ENCODE peak calls at places on chromosomes 5 and 9, in four cellular contexts. O is SK-N-SH, J is HepG2, K is K562. Q is an unnamed sample.

GRCh38 chr9:133476941-133477340 is 2.0 kb downstream of the SLC2A6 start:
- DNase-seq in J (no peak), O (no peak), K (no peak), Q (no peak)

GRCh38 chr5:32760091-32760509 is 49.0 kb downstream of the NPR3 start:
- DNase-seq in O (no peak), K (no peak), J (peak), Q (no peak)

GRCh38 chr9:125878241-125878640 is 131.1 kb downstream of the PBX3 start:
- DNase-seq in K (no peak), O (no peak), J (no peak), Q (no peak)

GRCh38 chr9:135998410-135999071 is 37.4 kb upstream of the UBAC1 start:
- DNase-seq in O (no peak), K (no peak), J (no peak), Q (no peak)

GRCh38 chr5:162325143-162325727 is 257.7 kb downstream of the GABRG2 start:
- DNase-seq in J (no peak), O (no peak), K (no peak), Q (no peak)

GRCh38 chr9:135673941-135674340 is 10.8 kb downstream of the LCN9 start:
- DNase-seq in K (no peak), O (no peak), J (no peak), Q (no peak)

GRCh38 chr9:126417007-126417406 is 90.4 kb downstream of the MVB12B start:
- DNase-seq in J (no peak), O (no peak), K (no peak), Q (peak)

GRCh38 chr5:141597394-141597793 is 21.4 kb downstream of the DIAPH1 start:
- DNase-seq in K (no peak), J (no peak), O (no peak), Q (no peak)

GRCh38 chr5:42810905-42811590 is 644 bp downstream of the SELENOP start:
- DNase-seq in K (no peak), J (no peak), O (no peak), Q (no peak)

GRCh38 chr5:163565492-163565891 is 60.1 kb downstream of the MAT2B start:
- DNase-seq in J (no peak), O (no peak), K (no peak), Q (no peak)

GRCh38 chr5:130652178-130652577 is 512.9 kb downstream of the HINT1 start:
- DNase-seq in J (no peak), O (no peak), K (no peak), Q (peak)

GRCh38 chr9:35546853-35547252 is 56.9 kb downstream of the RUSC2 start:
- DNase-seq in O (no peak), K (no peak), J (no peak), Q (no peak)

GRCh38 chr5:14685757-14686156 is 21.2 kb downstream of the OTULIN start:
- DNase-seq in J (peak), O (peak), K (no peak), Q (peak)

GRCh38 chr9:26053954-26054353 is 375.7 kb upstream of the TUSC1 start:
- DNase-seq in K (no peak), J (no peak), O (no peak), Q (no peak)

GRCh38 chr5:175809531-175810121 is 61.8 kb upstream of the CPLX2 start:
- DNase-seq in J (peak), O (no peak), K (no peak), Q (peak)

GRCh38 chr9:87528969-87529368 is 31.3 kb downstream of the DAPK1 start:
- DNase-seq in J (no peak), K (no peak), O (no peak), Q (no peak)

GRCh38 chr9:85212887-85213286 is 528.9 kb downstream of the AGTPBP1 start:
- DNase-seq in K (no peak), J (no peak), O (no peak), Q (peak)

GRCh38 chr5:58407042-58407709 is 52.7 kb downstream of the PLK2 start:
- DNase-seq in J (no peak), K (no peak), O (no peak), Q (no peak)

GRCh38 chr5:44914221-44914620 is 105.5 kb downstream of the MRPS30 start:
- DNase-seq in J (no peak), O (no peak), K (no peak), Q (no peak)

GRCh38 chr5:145157841-145158240 is 677.3 kb downstream of the PRELID2 start:
- DNase-seq in O (no peak), K (no peak), J (no peak), Q (no peak)

DNA sequence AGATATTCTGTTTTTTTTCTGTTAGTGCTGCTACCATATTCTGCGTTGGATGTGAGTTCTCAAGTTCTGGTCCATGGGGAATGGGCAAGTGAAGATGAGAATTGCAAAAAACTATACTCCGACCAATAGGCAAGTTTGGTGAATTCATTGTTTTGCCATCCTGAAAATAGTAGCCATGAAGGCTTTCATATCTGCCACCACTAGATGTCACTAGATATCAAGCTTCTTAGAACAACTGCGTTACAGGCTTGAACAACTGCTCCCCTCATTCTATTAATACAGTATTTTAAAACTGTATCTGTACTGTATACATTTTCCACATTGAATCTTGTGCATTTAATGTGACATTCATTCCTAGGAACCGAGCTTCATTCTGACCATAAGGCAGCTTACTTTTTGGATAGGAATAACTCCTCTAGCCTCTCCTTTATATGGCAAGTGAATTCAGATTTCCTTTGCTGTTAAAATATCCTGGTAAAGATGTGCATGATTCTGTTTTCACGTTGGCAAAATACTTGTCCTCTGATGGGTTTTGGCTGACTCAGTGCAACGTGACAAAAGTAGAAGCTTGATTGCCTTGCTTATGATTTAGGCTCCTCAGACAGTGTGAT is 163.7 kb downstream of the SREK1 start:
- DNase-seq in K (peak), O (peak), J (peak), Q (peak)
- TF ChIP-seq ELF1 in K (no peak), O (no peak), J (no peak), Q (no peak)

GRCh38 chr9:73995836-73996235 is 501.3 kb upstream of the RORB start:
- DNase-seq in O (no peak), J (no peak), K (no peak), Q (no peak)
- TF ChIP-seq ELF1 in O (no peak), J (no peak), K (no peak), Q (no peak)

GRCh38 chr9:96021616-96022444 is 146.3 kb downstream of the ERCC6L2 start:
- DNase-seq in K (no peak), J (no peak), O (peak), Q (no peak)
- TF ChIP-seq ELF1 in K (no peak), J (no peak), O (no peak), Q (no peak)

GRCh38 chr5:124728331-124729307 is 17.8 kb downstream of the ZNF608 start:
- DNase-seq in O (no peak), K (no peak), J (no peak), Q (no peak)
- TF ChIP-seq ELF1 in O (no peak), K (no peak), J (no peak), Q (no peak)

DNA sequence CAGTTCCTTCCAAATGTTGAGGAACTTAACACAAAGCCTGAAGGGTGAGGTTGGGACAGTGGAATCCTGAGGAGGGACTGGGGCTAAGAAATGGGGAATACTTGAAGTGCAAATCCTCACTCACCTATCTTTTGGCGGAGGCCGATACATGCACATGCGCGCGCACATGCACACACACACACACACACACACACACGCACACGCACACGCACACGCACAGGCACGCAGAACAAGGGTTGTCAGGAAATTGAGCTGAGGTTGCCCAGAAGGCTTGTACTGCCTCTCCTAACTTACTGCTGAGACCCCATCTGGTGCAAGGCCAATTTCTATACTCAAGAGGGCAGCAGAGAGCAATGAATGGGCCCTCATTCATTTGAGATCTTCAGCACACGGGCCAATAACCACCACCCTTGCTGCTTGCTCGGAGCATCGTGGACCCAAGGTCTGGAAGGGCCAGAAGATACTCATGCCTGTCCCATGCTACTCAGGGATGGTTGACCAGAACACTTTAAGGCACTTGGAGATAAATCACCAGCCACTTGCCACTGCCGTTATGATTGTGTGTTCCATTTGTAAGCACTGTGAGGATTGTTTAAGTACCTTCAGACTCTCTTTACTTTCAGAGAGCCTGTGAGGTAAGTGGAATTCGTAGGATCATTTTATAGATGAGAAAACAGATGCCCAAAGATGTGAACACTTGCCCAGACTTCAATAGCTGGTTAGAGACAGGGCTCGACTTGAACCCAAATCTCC is 21.5 kb downstream of the BTF3 start:
- DNase-seq in K (peak), O (peak), J (peak), Q (peak)
- TF ChIP-seq ELF1 in K (no peak), O (no peak), J (no peak), Q (no peak)

GRCh38 chr9:31103836-31104235 is 1280.6 kb upstream of the ACO1 start:
- DNase-seq in K (no peak), O (no peak), J (no peak), Q (no peak)
- TF ChIP-seq ELF1 in K (no peak), O (no peak), J (no peak), Q (no peak)

GRCh38 chr9:78369644-78370219 is 72.8 kb downstream of the PSAT1 start:
- DNase-seq in J (peak), O (peak), K (peak), Q (peak)
- TF ChIP-seq ELF1 in J (no peak), O (no peak), K (no peak), Q (no peak)

DNA sequence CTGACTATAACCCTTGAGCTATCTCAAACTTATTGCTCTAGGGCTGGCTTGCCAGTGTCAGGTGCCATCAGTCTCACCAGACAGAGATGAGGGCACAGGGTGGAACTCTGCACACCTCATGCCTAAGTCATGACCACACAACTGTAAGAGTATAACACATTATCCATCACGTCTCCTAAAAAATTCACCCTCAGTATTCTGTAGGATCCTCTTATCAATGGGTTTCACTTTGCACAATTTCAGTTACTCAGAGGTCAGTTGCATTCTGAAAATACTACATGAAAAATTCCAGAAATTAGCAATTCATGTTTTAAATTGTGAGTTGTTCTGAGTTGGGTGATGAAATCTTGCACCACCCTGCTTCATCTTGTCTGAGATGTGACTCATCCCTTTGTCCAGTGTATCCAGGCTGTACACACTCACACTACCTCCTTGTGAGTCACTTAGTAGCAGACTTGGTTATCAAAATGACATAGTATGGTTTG is 690.9 kb upstream of the CDH18 start:
- DNase-seq in K (no peak), O (no peak), J (no peak), Q (no peak)
- TF ChIP-seq ELF1 in K (no peak), O (no peak), J (no peak), Q (no peak)

DNA sequence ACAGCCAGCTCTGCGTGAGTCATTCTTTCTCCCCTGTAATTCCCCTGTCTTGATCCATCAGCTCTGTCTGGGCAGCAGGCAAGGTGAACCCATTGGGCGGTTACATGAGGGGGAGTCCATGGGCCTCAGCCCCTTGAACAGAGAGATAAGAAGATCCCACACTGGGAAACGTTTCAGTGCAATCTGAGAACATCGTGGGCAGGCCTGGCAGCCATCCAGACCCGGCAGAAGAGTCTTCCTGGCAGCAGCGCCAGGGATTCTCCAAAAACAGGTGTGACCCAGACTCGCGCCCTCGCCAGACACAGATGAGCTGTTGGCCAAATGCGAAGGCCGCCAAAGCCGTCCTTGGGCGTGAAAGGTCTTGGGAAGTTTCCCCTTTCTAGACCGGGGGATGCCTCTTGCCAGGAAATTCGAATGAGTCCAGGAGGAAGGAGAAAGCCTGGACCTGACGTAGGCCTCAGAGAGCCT is 6.4 kb upstream of the SLC12A7 start:
- DNase-seq in O (no peak), K (peak), J (no peak), Q (no peak)
- TF ChIP-seq ELF1 in O (no peak), K (no peak), J (no peak), Q (no peak)

Q was measured in HCT116.